ENCODE peak calls at places on chromosomes 3 and 15, in seven cellular contexts. O, T, N, P, A, R and L are unnamed samples.

GRCh38 chr3:189641776-189642175 is 10.6 kb downstream of the TP63 start:
- DNase-seq in T (no peak), A (no peak), R (no peak), O (no peak), N (no peak), P (no peak), L (no peak)

GRCh38 chr3:185341616-185342457 is 21.1 kb upstream of the MAP3K13 start:
- DNase-seq in P (no peak), R (no peak), T (no peak), O (no peak), N (no peak), A (no peak), L (no peak)

GRCh38 chr3:14265246-14265962 is 86.8 kb downstream of the LSM3 start:
- DNase-seq in R (no peak), P (no peak), O (peak; percentile 57), N (no peak), T (peak; percentile 22), A (no peak), L (no peak)

GRCh38 chr3:171175840-171176239 is 149.3 kb upstream of the SLC2A2 start:
- DNase-seq in A (no peak), T (no peak), R (no peak), P (no peak), N (no peak), O (no peak), L (no peak)

GRCh38 chr3:13658681-13659080 is 109.8 kb downstream of the FBLN2 start:
- DNase-seq in P (no peak), O (no peak), N (no peak), T (no peak), R (no peak), A (no peak), L (no peak)

GRCh38 chr3:141482250-141482937 is 4.4 kb upstream of the RASA2 start:
- DNase-seq in A (no peak), O (peak; percentile 45), R (no peak), P (no peak), N (no peak), T (no peak), L (peak; percentile 68)

GRCh38 chr15:31235298-31236183 is 91.1 kb upstream of the KLF13 start:
- DNase-seq in R (peak; percentile 77), N (no peak), T (peak; percentile 95), A (no peak), P (no peak), O (no peak), L (no peak)

GRCh38 chr3:18751514-18751913 is 326.4 kb upstream of the SATB1 start:
- DNase-seq in A (no peak), P (no peak), R (no peak), N (no peak), O (no peak), T (peak; percentile 79), L (no peak)

GRCh38 chr3:85228966-85229365 is 270.2 kb downstream of the CADM2 start:
- DNase-seq in T (no peak), N (no peak), A (no peak), P (no peak), R (no peak), O (no peak), L (no peak)

GRCh38 chr3:126557761-126558160 is 971 bp downstream of the C3orf22 start:
- DNase-seq in A (no peak), N (no peak), O (no peak), T (no peak), R (no peak), P (no peak), L (no peak)

GRCh38 chr3:150410311-150411105 is 2.4 kb downstream of the TSC22D2 start:
- DNase-seq in T (peak; percentile 53), R (peak; percentile 63), N (no peak), A (peak; percentile 77), O (no peak), P (peak; percentile 28), L (peak; percentile 64)

GRCh38 chr15:44501768-44502366 is 35.1 kb upstream of the EIF3J start:
- DNase-seq in O (no peak), A (no peak), P (peak; percentile 29), T (peak; percentile 25), R (no peak), N (no peak), L (peak; percentile 61)